ENCODE peak calls at places on chromosomes 12 and 14, in four cellular contexts. C is caudate nucleus, B is stromal cell of bone marrow, S is left colon. Z is an unnamed sample.

GRCh38 chr12:76183459-76184186 is 99.1 kb upstream of the NAP1L1 start:
- DNase-seq in C (peak; percentile 90), B (peak; percentile 94), S (no peak), Z (peak; percentile 94)

GRCh38 chr12:77940566-77940965 is 109.9 kb downstream of the NAV3 start:
- DNase-seq in C (no peak), B (no peak), S (no peak), Z (no peak)

GRCh38 chr12:124762791-124763593 is 100.7 kb downstream of the SCARB1 start:
- DNase-seq in C (no peak), B (no peak), S (no peak), Z (no peak)

GRCh38 chr14:94992046-94992445 is 165.3 kb downstream of the DICER1 start:
- DNase-seq in C (no peak), B (peak; percentile 48), S (no peak), Z (no peak)

GRCh38 chr14:68961781-68962584 is 17.1 kb downstream of the ACTN1 start:
- DNase-seq in C (peak; percentile 90), B (no peak), S (no peak), Z (no peak)

GRCh38 chr12:65565601-65566560 is 258.4 kb upstream of the HMGA2 start:
- DNase-seq in C (no peak), B (peak; percentile 57), S (no peak), Z (peak; percentile 87)

GRCh38 chr14:73741876-73742519 is 27.8 kb upstream of the PNMA1 start:
- DNase-seq in C (peak; percentile 78), B (no peak), S (no peak), Z (no peak)

GRCh38 chr14:99249389-99249788 is 22.6 kb downstream of the BCL11B start:
- DNase-seq in C (no peak), B (no peak), S (no peak), Z (no peak)

GRCh38 chr12:116879509-116880212 is 1.6 kb downstream of the HRK start:
- DNase-seq in C (no peak), B (no peak), S (peak; percentile 36), Z (no peak)

GRCh38 chr12:94082690-94083089 is 65.7 kb upstream of the PLXNC1 start:
- DNase-seq in C (no peak), B (peak; percentile 30), S (no peak), Z (no peak)

GRCh38 chr14:26383286-26383685 is 214.5 kb downstream of the NOVA1 start:
- DNase-seq in C (no peak), B (no peak), S (no peak), Z (no peak)

GRCh38 chr12:98893601-98894411 is 248.7 kb downstream of the APAF1 start:
- DNase-seq in C (peak; percentile 29), B (no peak), S (no peak), Z (no peak)

GRCh38 chr14:70714055-70714550 is 72.4 kb downstream of the TTC9 start:
- DNase-seq in C (no peak), B (peak; percentile 59), S (peak; percentile 58), Z (no peak)

GRCh38 chr12:115201928-115202327 is 518.0 kb upstream of the TBX3 start:
- DNase-seq in C (no peak), B (no peak), S (no peak), Z (no peak)

GRCh38 chr14:61551419-61551818 is 143.9 kb upstream of the HIF1A start:
- DNase-seq in C (no peak), B (no peak), S (no peak), Z (no peak)

GRCh38 chr12:119668315-119668651 is 350 bp downstream of the PRKAB1 start:
- DNase-seq in C (no peak), B (no peak), S (no peak), Z (no peak)

GRCh38 chr14:65117795-65118746 is 15.8 kb upstream of the MAX start:
- DNase-seq in C (no peak), B (no peak), S (no peak), Z (no peak)

GRCh38 chr14:43754838-43755237 is 752.2 kb downstream of the FSCB start:
- DNase-seq in C (no peak), B (no peak), S (no peak), Z (no peak)

GRCh38 chr12:57110189-57111045 is 745 bp downstream of the STAT6 start:
- DNase-seq in C (peak; percentile 58), B (no peak), S (peak; percentile 87), Z (no peak)

GRCh38 chr12:57850924-57851323 is 4.4 kb upstream of the CTDSP2 start:
- DNase-seq in C (peak; percentile 57), B (no peak), S (no peak), Z (no peak)

GRCh38 chr12:63103489-63104131 is 47.4 kb downstream of the AVPR1A start:
- DNase-seq in C (peak; percentile 9), B (no peak), S (no peak), Z (no peak)

GRCh38 chr12:83664650-83665049 is 977.9 kb downstream of the TMTC2 start:
- DNase-seq in C (no peak), B (no peak), S (no peak), Z (no peak)

GRCh38 chr12:122012184-122012583 is 9.5 kb upstream of the BCL7A start:
- DNase-seq in C (no peak), B (no peak), S (no peak), Z (no peak)

GRCh38 chr14:22483863-22484593 is 105.0 kb downstream of the DAD1 start:
- DNase-seq in C (no peak), B (no peak), S (no peak), Z (no peak)

GRCh38 chr12:112833272-112833671 is 41.7 kb downstream of the RPH3A start:
- DNase-seq in C (no peak), B (no peak), S (no peak), Z (no peak)

GRCh38 chr12:56751712-56752598 is at the start of gene PRIM1:
- DNase-seq in C (peak; percentile 83), B (peak; percentile 52), S (peak; percentile 89), Z (peak; percentile 32)

GRCh38 chr14:73223049-73223448 is 14.3 kb upstream of the PAPLN start:
- DNase-seq in C (no peak), B (no peak), S (no peak), Z (peak; percentile 24)

GRCh38 chr12:132569856-132570480 is 40.4 kb downstream of the LRCOL1 start:
- DNase-seq in C (no peak), B (no peak), S (no peak), Z (no peak)

GRCh38 chr12:124518051-124518932 is 49.1 kb downstream of the NCOR2 start:
- DNase-seq in C (peak; percentile 97), B (peak; percentile 100), S (peak; percentile 98), Z (peak; percentile 99)

GRCh38 chr14:54683882-54684794 is 117.2 kb downstream of the SAMD4A start:
- DNase-seq in C (no peak), B (peak; percentile 83), S (peak; percentile 50), Z (peak; percentile 88)

GRCh38 chr14:72104011-72104613 is 171.9 kb downstream of the RGS6 start:
- DNase-seq in C (no peak), B (no peak), S (peak; percentile 10), Z (no peak)

GRCh38 chr14:67199016-67199415 is 9.8 kb downstream of the GARIN2 start:
- DNase-seq in C (no peak), B (no peak), S (no peak), Z (no peak)